ENCODE peak calls at places on chromosomes 3 and 15, in eight cellular contexts. One of them, this sample, is unnamed.

GRCh38 chr3:186618318-186618938 is 5.6 kb downstream of the AHSG start:
- DNase-seq in mammary epithelial cell: no peak
- DNase-seq in endothelial cell: no peak
- DNase-seq in choroid plexus epithelial cell: no peak
- DNase-seq in HCT116: no peak
- DNase-seq in heart right ventricle: no peak
- DNase-seq in stomach: no peak
- DNase-seq in endodermal cell: no peak
- DNase-seq in this sample: no peak

GRCh38 chr15:92023971-92024370 is 170.5 kb downstream of the SLCO3A1 start:
- DNase-seq in HCT116: no peak
- DNase-seq in choroid plexus epithelial cell: no peak
- DNase-seq in mammary epithelial cell: no peak
- DNase-seq in endothelial cell: no peak
- DNase-seq in stomach: no peak
- DNase-seq in heart right ventricle: no peak
- DNase-seq in endodermal cell: no peak
- DNase-seq in this sample: no peak

GRCh38 chr3:105353485-105354161 is 13.1 kb upstream of the ALCAM start:
- DNase-seq in mammary epithelial cell: no peak
- DNase-seq in HCT116: no peak
- DNase-seq in endothelial cell: peak; percentile 35
- DNase-seq in heart right ventricle: no peak
- DNase-seq in choroid plexus epithelial cell: peak; percentile 78
- DNase-seq in stomach: no peak
- DNase-seq in endodermal cell: peak; percentile 84
- DNase-seq in this sample: peak; percentile 51

GRCh38 chr15:92159481-92159880 is 234.2 kb upstream of the ST8SIA2 start:
- DNase-seq in HCT116: no peak
- DNase-seq in endothelial cell: no peak
- DNase-seq in heart right ventricle: no peak
- DNase-seq in endodermal cell: no peak
- DNase-seq in mammary epithelial cell: no peak
- DNase-seq in choroid plexus epithelial cell: no peak
- DNase-seq in stomach: no peak
- DNase-seq in this sample: no peak

GRCh38 chr3:115428825-115429224 is 194.5 kb upstream of the GAP43 start:
- DNase-seq in stomach: no peak
- DNase-seq in HCT116: no peak
- DNase-seq in mammary epithelial cell: no peak
- DNase-seq in endothelial cell: no peak
- DNase-seq in choroid plexus epithelial cell: peak; percentile 16
- DNase-seq in heart right ventricle: no peak
- DNase-seq in endodermal cell: no peak
- DNase-seq in this sample: no peak

GRCh38 chr3:16319307-16319706 is 54.3 kb downstream of the OXNAD1 start:
- DNase-seq in stomach: peak; percentile 33
- DNase-seq in mammary epithelial cell: no peak
- DNase-seq in choroid plexus epithelial cell: no peak
- DNase-seq in endothelial cell: peak; percentile 25
- DNase-seq in HCT116: peak; percentile 13
- DNase-seq in heart right ventricle: no peak
- DNase-seq in endodermal cell: peak; percentile 73
- DNase-seq in this sample: no peak

GRCh38 chr3:14925729-14926591 is 21.4 kb upstream of the NR2C2 start:
- DNase-seq in mammary epithelial cell: peak; percentile 39
- DNase-seq in HCT116: peak; percentile 66
- DNase-seq in heart right ventricle: no peak
- DNase-seq in endothelial cell: peak; percentile 26
- DNase-seq in stomach: no peak
- DNase-seq in choroid plexus epithelial cell: peak; percentile 88
- DNase-seq in endodermal cell: peak; percentile 79
- DNase-seq in this sample: no peak

GRCh38 chr3:68163961-68164360 is 509.5 kb upstream of the SUCLG2 start:
- DNase-seq in heart right ventricle: no peak
- DNase-seq in endodermal cell: no peak
- DNase-seq in choroid plexus epithelial cell: no peak
- DNase-seq in stomach: no peak
- DNase-seq in mammary epithelial cell: no peak
- DNase-seq in endothelial cell: no peak
- DNase-seq in HCT116: no peak
- DNase-seq in this sample: no peak

GRCh38 chr3:30948436-30948835 is 54.0 kb upstream of the GADL1 start:
- DNase-seq in endothelial cell: no peak
- DNase-seq in HCT116: no peak
- DNase-seq in heart right ventricle: no peak
- DNase-seq in choroid plexus epithelial cell: no peak
- DNase-seq in mammary epithelial cell: no peak
- DNase-seq in stomach: no peak
- DNase-seq in endodermal cell: no peak
- DNase-seq in this sample: no peak

GRCh38 chr3:64224826-64225606 is at the start of gene PRICKLE2:
- DNase-seq in choroid plexus epithelial cell: peak; percentile 94
- DNase-seq in endodermal cell: peak; percentile 85
- DNase-seq in endothelial cell: peak; percentile 38
- DNase-seq in stomach: peak; percentile 67
- DNase-seq in heart right ventricle: peak; percentile 75
- DNase-seq in mammary epithelial cell: peak; percentile 81
- DNase-seq in HCT116: no peak
- DNase-seq in this sample: no peak

GRCh38 chr3:184354121-184354728 is 7.2 kb downstream of the CLCN2 start:
- DNase-seq in HCT116: no peak
- DNase-seq in endothelial cell: peak; percentile 74
- DNase-seq in mammary epithelial cell: no peak
- DNase-seq in heart right ventricle: peak; percentile 61
- DNase-seq in choroid plexus epithelial cell: no peak
- DNase-seq in endodermal cell: peak; percentile 90
- DNase-seq in stomach: peak; percentile 58
- DNase-seq in this sample: no peak

DNA sequence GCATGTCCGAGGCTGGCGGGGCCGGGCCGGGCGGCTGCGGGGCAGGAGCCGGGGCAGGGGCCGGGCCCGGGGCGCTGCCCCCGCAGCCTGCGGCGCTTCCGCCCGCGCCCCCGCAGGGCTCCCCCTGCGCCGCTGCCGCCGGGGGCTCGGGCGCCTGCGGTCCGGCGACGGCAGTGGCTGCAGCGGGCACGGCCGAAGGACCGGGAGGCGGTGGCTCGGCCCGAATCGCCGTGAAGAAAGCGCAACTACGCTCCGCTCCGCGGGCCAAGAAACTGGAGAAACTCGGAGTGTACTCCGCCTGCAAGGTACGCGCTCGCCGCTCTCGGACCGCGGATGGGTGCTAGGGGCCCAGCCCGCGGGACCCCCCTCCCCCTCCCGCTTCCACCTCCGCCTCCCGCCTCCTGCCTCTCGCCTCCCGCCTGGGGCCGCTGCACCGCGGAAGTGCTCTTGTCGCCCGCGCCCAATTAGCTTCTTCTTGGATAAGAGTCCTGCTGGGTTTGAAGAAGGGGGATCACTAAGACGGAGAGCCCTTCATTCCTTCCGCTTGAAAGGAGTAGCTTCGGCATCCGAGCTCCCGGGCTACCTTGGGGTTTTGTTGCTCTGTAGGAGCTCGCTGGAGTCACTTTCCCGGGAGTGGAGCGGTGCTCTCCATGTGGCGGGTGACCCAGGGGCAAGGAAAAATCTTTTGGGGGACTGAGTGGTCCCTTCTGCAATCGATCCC is 390 bp downstream of the KAT2B start:
- DNase-seq in heart right ventricle: peak; percentile 84
- DNase-seq in stomach: peak; percentile 75
- DNase-seq in endothelial cell: peak; percentile 54
- DNase-seq in HCT116: peak; percentile 34
- DNase-seq in choroid plexus epithelial cell: peak; percentile 74
- DNase-seq in mammary epithelial cell: peak; percentile 67
- DNase-seq in endodermal cell: peak; percentile 89
- DNase-seq in this sample: peak; percentile 76
- TF ChIP-seq CTCF in heart right ventricle: peak; percentile 40
- TF ChIP-seq CTCF in stomach: no peak
- TF ChIP-seq CTCF in endothelial cell: no peak
- TF ChIP-seq CTCF in HCT116: no peak
- TF ChIP-seq CTCF in choroid plexus epithelial cell: peak; percentile 42
- TF ChIP-seq CTCF in mammary epithelial cell: no peak
- TF ChIP-seq CTCF in endodermal cell: no peak
- TF ChIP-seq CTCF in this sample: no peak

GRCh38 chr15:25774871-25775270 is 88.3 kb downstream of the ATP10A start:
- DNase-seq in stomach: no peak
- DNase-seq in endothelial cell: no peak
- DNase-seq in HCT116: no peak
- DNase-seq in heart right ventricle: no peak
- DNase-seq in choroid plexus epithelial cell: no peak
- DNase-seq in mammary epithelial cell: no peak
- DNase-seq in endodermal cell: no peak
- DNase-seq in this sample: no peak

GRCh38 chr15:25772500-25772899 is 90.6 kb downstream of the ATP10A start:
- DNase-seq in choroid plexus epithelial cell: no peak
- DNase-seq in HCT116: no peak
- DNase-seq in endothelial cell: no peak
- DNase-seq in endodermal cell: no peak
- DNase-seq in heart right ventricle: no peak
- DNase-seq in stomach: no peak
- DNase-seq in mammary epithelial cell: no peak
- DNase-seq in this sample: peak; percentile 19

GRCh38 chr15:25770618-25771369 is 92.3 kb downstream of the ATP10A start:
- DNase-seq in endothelial cell: no peak
- DNase-seq in choroid plexus epithelial cell: no peak
- DNase-seq in mammary epithelial cell: no peak
- DNase-seq in endodermal cell: no peak
- DNase-seq in heart right ventricle: no peak
- DNase-seq in stomach: no peak
- DNase-seq in HCT116: no peak
- DNase-seq in this sample: peak; percentile 21

GRCh38 chr15:25775317-25775912 is 87.7 kb downstream of the ATP10A start:
- DNase-seq in HCT116: no peak
- DNase-seq in endodermal cell: peak; percentile 73
- DNase-seq in choroid plexus epithelial cell: peak; percentile 16
- DNase-seq in mammary epithelial cell: no peak
- DNase-seq in endothelial cell: no peak
- DNase-seq in heart right ventricle: peak; percentile 64
- DNase-seq in stomach: peak; percentile 25
- DNase-seq in this sample: peak; percentile 39

GRCh38 chr15:25773248-25773647 is 89.9 kb downstream of the ATP10A start:
- DNase-seq in endodermal cell: no peak
- DNase-seq in heart right ventricle: no peak
- DNase-seq in endothelial cell: no peak
- DNase-seq in stomach: peak; percentile 11
- DNase-seq in HCT116: no peak
- DNase-seq in mammary epithelial cell: no peak
- DNase-seq in choroid plexus epithelial cell: no peak
- DNase-seq in this sample: no peak
- TF ChIP-seq CTCF in endodermal cell: no peak
- TF ChIP-seq CTCF in heart right ventricle: no peak
- TF ChIP-seq CTCF in endothelial cell: no peak
- TF ChIP-seq CTCF in stomach: no peak
- TF ChIP-seq CTCF in HCT116: no peak
- TF ChIP-seq CTCF in mammary epithelial cell: no peak
- TF ChIP-seq CTCF in choroid plexus epithelial cell: no peak
- TF ChIP-seq CTCF in this sample: no peak

GRCh38 chr3:194129581-194130133 is 6.3 kb upstream of the HES1 start:
- DNase-seq in mammary epithelial cell: no peak
- DNase-seq in stomach: no peak
- DNase-seq in endothelial cell: no peak
- DNase-seq in heart right ventricle: no peak
- DNase-seq in endodermal cell: peak; percentile 90
- DNase-seq in HCT116: no peak
- DNase-seq in choroid plexus epithelial cell: peak; percentile 57
- DNase-seq in this sample: no peak

GRCh38 chr3:194130211-194130610 is 5.7 kb upstream of the HES1 start:
- DNase-seq in endothelial cell: no peak
- DNase-seq in choroid plexus epithelial cell: no peak
- DNase-seq in endodermal cell: no peak
- DNase-seq in heart right ventricle: no peak
- DNase-seq in mammary epithelial cell: no peak
- DNase-seq in stomach: no peak
- DNase-seq in HCT116: no peak
- DNase-seq in this sample: no peak

GRCh38 chr3:194130807-194131589 is 5.0 kb upstream of the HES1 start:
- DNase-seq in heart right ventricle: no peak
- DNase-seq in HCT116: no peak
- DNase-seq in endodermal cell: peak; percentile 72
- DNase-seq in endothelial cell: no peak
- DNase-seq in stomach: peak; percentile 70
- DNase-seq in choroid plexus epithelial cell: no peak
- DNase-seq in mammary epithelial cell: peak; percentile 66
- DNase-seq in this sample: no peak

GRCh38 chr3:194126790-194127189 is 9.2 kb upstream of the HES1 start:
- DNase-seq in HCT116: no peak
- DNase-seq in mammary epithelial cell: no peak
- DNase-seq in choroid plexus epithelial cell: no peak
- DNase-seq in heart right ventricle: no peak
- DNase-seq in endothelial cell: no peak
- DNase-seq in endodermal cell: no peak
- DNase-seq in stomach: no peak
- DNase-seq in this sample: no peak

DNA sequence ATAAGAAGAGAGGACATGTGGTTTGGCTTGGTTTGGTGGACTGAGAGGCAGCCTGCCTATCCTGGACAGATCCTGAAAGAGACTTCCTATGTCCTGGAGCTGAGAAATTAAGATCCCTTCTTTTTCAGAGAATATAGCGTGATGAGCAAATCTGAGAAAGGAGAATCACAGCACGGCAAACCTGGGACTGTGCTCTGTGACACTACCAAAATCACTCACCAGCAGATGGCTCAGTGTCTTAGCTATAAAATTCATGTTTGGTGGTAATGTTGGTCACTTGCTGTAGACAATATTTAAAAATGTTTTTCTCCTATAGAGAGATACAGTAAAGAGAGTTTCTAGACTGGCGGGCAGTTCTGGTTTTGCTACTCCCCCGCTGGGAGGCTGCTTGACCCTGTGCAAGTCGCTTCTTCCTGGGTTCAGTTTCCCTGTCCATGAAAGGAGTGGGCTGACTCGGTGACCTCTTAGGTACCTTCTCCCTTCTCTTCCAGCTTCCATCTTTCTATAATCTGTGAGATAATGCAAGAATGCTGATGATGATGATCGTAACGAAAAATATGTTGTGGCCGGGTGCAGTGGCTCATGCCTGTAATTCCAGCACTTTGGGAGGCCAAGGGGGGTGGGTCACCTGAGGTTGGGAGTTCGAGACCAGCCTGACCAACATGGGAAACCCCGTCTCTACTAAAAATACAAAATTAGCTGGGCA is 7.6 kb upstream of the HES1 start:
- DNase-seq in heart right ventricle: no peak
- DNase-seq in endothelial cell: no peak
- DNase-seq in stomach: no peak
- DNase-seq in HCT116: no peak
- DNase-seq in endodermal cell: no peak
- DNase-seq in choroid plexus epithelial cell: no peak
- DNase-seq in mammary epithelial cell: no peak
- DNase-seq in this sample: no peak
- TF ChIP-seq CTCF in heart right ventricle: peak; percentile 19
- TF ChIP-seq CTCF in endothelial cell: no peak
- TF ChIP-seq CTCF in stomach: no peak
- TF ChIP-seq CTCF in HCT116: no peak
- TF ChIP-seq CTCF in endodermal cell: no peak
- TF ChIP-seq CTCF in choroid plexus epithelial cell: peak; percentile 7
- TF ChIP-seq CTCF in mammary epithelial cell: no peak
- TF ChIP-seq CTCF in this sample: no peak

DNA sequence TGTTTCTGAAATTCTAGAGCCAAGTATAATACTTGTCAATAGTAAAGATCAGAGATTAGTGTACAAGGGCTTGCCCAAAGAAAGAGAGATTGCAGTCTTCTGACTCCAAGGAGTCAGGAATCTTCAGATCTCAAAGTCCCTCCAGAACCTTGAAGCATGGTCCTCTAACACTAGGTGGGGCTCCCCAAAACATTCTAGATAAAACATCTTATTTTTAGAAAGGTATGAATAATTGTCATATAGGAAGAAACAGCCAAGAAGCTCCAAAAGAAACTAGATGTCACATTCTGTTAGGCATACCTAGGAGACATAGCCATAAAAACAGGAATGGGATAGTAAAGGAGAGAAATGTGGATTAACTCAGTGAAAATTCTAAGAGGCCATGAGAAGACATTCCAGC is 10.7 kb downstream of the MUC13 start:
- DNase-seq in mammary epithelial cell: no peak
- DNase-seq in endothelial cell: no peak
- DNase-seq in choroid plexus epithelial cell: peak; percentile 22
- DNase-seq in heart right ventricle: no peak
- DNase-seq in HCT116: no peak
- DNase-seq in stomach: no peak
- DNase-seq in endodermal cell: no peak
- DNase-seq in this sample: no peak
- TF ChIP-seq CTCF in mammary epithelial cell: no peak
- TF ChIP-seq CTCF in endothelial cell: no peak
- TF ChIP-seq CTCF in choroid plexus epithelial cell: peak; percentile 35
- TF ChIP-seq CTCF in heart right ventricle: peak; percentile 16
- TF ChIP-seq CTCF in HCT116: peak; percentile 27
- TF ChIP-seq CTCF in stomach: no peak
- TF ChIP-seq CTCF in endodermal cell: no peak
- TF ChIP-seq CTCF in this sample: no peak

This sample was measured in mesothelial cell of epicardium.